ENCODE peak calls at places on chromosomes 13 and 19, in eight cellular contexts. R is HCT116, P is K562, Y is SK-N-SH, D is endothelial cell of umbilical vein, I is H1, O is HepG2, E is GM12878. W is an unnamed sample.

GRCh38 chr19:46727036-46727501 is 10.2 kb upstream of the PRKD2 start:
- DNase-seq in R (no peak), P (no peak), Y (no peak), D (no peak), I (no peak), O (no peak), E (no peak), W (no peak)

GRCh38 chr19:16726916-16727315 is 7.3 kb downstream of the NWD1 start:
- DNase-seq in R (no peak), P (no peak), Y (no peak), D (no peak), I (no peak), O (no peak), E (no peak), W (no peak)

GRCh38 chr19:18865973-18866799 is 29.8 kb downstream of the CERS1 start:
- DNase-seq in R (no peak), P (peak), Y (peak), D (peak), I (no peak), O (peak), E (no peak), W (peak)

GRCh38 chr13:50654341-50654740 is 189.2 kb downstream of the DLEU7 start:
- DNase-seq in R (no peak), P (no peak), Y (no peak), D (no peak), I (no peak), O (no peak), E (no peak), W (no peak)

GRCh38 chr13:21047591-21048282 is 13.6 kb downstream of the LATS2 start:
- DNase-seq in R (no peak), P (no peak), Y (no peak), D (no peak), I (no peak), O (no peak), E (no peak), W (no peak)

GRCh38 chr19:1067341-1068103 is 555 bp downstream of the ARHGAP45 start:
- DNase-seq in R (no peak), P (peak), Y (no peak), D (no peak), I (no peak), O (no peak), E (no peak), W (no peak)

GRCh38 chr19:57152921-57153320 is 7.9 kb upstream of the ZIM3 start:
- DNase-seq in R (no peak), P (no peak), Y (no peak), D (no peak), I (no peak), O (no peak), E (no peak), W (no peak)

GRCh38 chr19:16075430-16076153 is 703 bp upstream of the TPM4 start:
- DNase-seq in R (no peak), P (no peak), Y (no peak), D (no peak), I (no peak), O (no peak), E (no peak), W (no peak)

GRCh38 chr19:2775556-2776430 is 7.3 kb downstream of the SGTA start:
- DNase-seq in R (no peak), P (peak), Y (no peak), D (peak), I (no peak), O (peak), E (no peak), W (no peak)

GRCh38 chr19:40671404-40671803 is 19.0 kb downstream of the NUMBL start:
- DNase-seq in R (no peak), P (no peak), Y (no peak), D (no peak), I (no peak), O (no peak), E (no peak), W (no peak)

GRCh38 chr19:45075215-45076028 is 856 bp downstream of the ZNF296 start:
- DNase-seq in R (peak), P (peak), Y (no peak), D (peak), I (no peak), O (peak), E (peak), W (peak)

GRCh38 chr19:35318679-35319448 is 10.1 kb upstream of the CD22 start:
- DNase-seq in R (peak), P (peak), Y (no peak), D (peak), I (no peak), O (peak), E (no peak), W (no peak)

GRCh38 chr19:41758846-41759245 is 3.5 kb downstream of the CEACAM6 start:
- DNase-seq in R (no peak), P (no peak), Y (no peak), D (no peak), I (no peak), O (no peak), E (no peak), W (no peak)

GRCh38 chr19:41192574-41193419 is at the start of gene CYP2S1:
- DNase-seq in R (peak), P (peak), Y (no peak), D (no peak), I (no peak), O (no peak), E (no peak), W (peak)

GRCh38 chr13:93727301-93728141 is 500.9 kb downstream of the GPC6 start:
- DNase-seq in R (no peak), P (no peak), Y (no peak), D (no peak), I (no peak), O (peak), E (no peak), W (no peak)

GRCh38 chr13:101626925-101627555 is 174.6 kb downstream of the ITGBL1 start:
- DNase-seq in R (no peak), P (no peak), Y (no peak), D (peak), I (no peak), O (no peak), E (peak), W (no peak)

GRCh38 chr13:98103942-98104880 is 38.7 kb upstream of the FARP1 start:
- DNase-seq in R (no peak), P (no peak), Y (peak), D (no peak), I (no peak), O (peak), E (no peak), W (peak)

GRCh38 chr19:23407597-23407996 is 12.3 kb upstream of the ZNF91 start:
- DNase-seq in R (no peak), P (no peak), Y (no peak), D (no peak), I (no peak), O (no peak), E (no peak), W (no peak)

GRCh38 chr19:1449467-1450442 is at the start of gene APC2:
- DNase-seq in R (no peak), P (peak), Y (peak), D (no peak), I (no peak), O (no peak), E (no peak), W (peak)

GRCh38 chr19:39167461-39168257 is 29.1 kb upstream of the NCCRP1 start:
- DNase-seq in R (no peak), P (no peak), Y (no peak), D (no peak), I (no peak), O (no peak), E (no peak), W (peak)

GRCh38 chr19:13597625-13598024 is 91.3 kb upstream of the CACNA1A start:
- DNase-seq in R (peak), P (peak), Y (peak), D (peak), I (no peak), O (peak), E (peak), W (peak)

GRCh38 chr13:106753241-106753640 is 185.3 kb upstream of the ARGLU1 start:
- DNase-seq in R (no peak), P (no peak), Y (no peak), D (peak), I (no peak), O (no peak), E (no peak), W (no peak)

GRCh38 chr19:7230826-7231225 is 63.4 kb downstream of the INSR start:
- DNase-seq in R (no peak), P (no peak), Y (no peak), D (no peak), I (no peak), O (no peak), E (no peak), W (no peak)

GRCh38 chr13:48653074-48654054 is at the start of gene CYSLTR2:
- DNase-seq in R (no peak), P (no peak), Y (peak), D (peak), I (no peak), O (no peak), E (peak), W (peak)

GRCh38 chr19:38434549-38435051 is 1.1 kb downstream of the RYR1 start:
- DNase-seq in R (no peak), P (peak), Y (no peak), D (no peak), I (no peak), O (no peak), E (no peak), W (peak)

GRCh38 chr13:55038230-55038629 is 2009.6 kb downstream of the OLFM4 start:
- DNase-seq in R (no peak), P (no peak), Y (no peak), D (no peak), I (no peak), O (no peak), E (no peak), W (no peak)

GRCh38 chr13:93398167-93398566 is 171.6 kb downstream of the GPC6 start:
- DNase-seq in R (no peak), P (no peak), Y (no peak), D (no peak), I (no peak), O (no peak), E (no peak), W (no peak)

GRCh38 chr13:76708138-76708537 is 178.1 kb downstream of the KCTD12 start:
- DNase-seq in R (no peak), P (no peak), Y (no peak), D (no peak), I (no peak), O (no peak), E (no peak), W (no peak)

GRCh38 chr13:52968074-52968700 is 60.4 kb upstream of the OLFM4 start:
- DNase-seq in R (peak), P (peak), Y (peak), D (peak), I (peak), O (peak), E (peak), W (peak)

GRCh38 chr13:29713841-29714240 is 118.4 kb upstream of the SLC7A1 start:
- DNase-seq in R (peak), P (peak), Y (peak), D (peak), I (no peak), O (no peak), E (no peak), W (peak)

GRCh38 chr19:30020189-30020588 is 78.2 kb downstream of the URI1 start:
- DNase-seq in R (no peak), P (no peak), Y (no peak), D (no peak), I (no peak), O (no peak), E (no peak), W (no peak)

GRCh38 chr19:30023330-30023729 is 81.3 kb downstream of the URI1 start:
- DNase-seq in R (no peak), P (no peak), Y (no peak), D (no peak), I (no peak), O (no peak), E (no peak), W (no peak)

GRCh38 chr19:30026933-30027332 is 84.9 kb downstream of the URI1 start:
- DNase-seq in R (no peak), P (no peak), Y (no peak), D (no peak), I (no peak), O (no peak), E (no peak), W (no peak)

GRCh38 chr19:30022659-30023058 is 80.6 kb downstream of the URI1 start:
- DNase-seq in R (no peak), P (no peak), Y (no peak), D (no peak), I (no peak), O (no peak), E (no peak), W (no peak)

GRCh38 chr19:30024091-30024490 is 82.1 kb downstream of the URI1 start:
- DNase-seq in R (no peak), P (no peak), Y (no peak), D (no peak), I (no peak), O (no peak), E (no peak), W (no peak)
- H3K4me2 ChIP-seq in R (no peak), P (no peak), Y (no peak), D (no peak), I (no peak), O (no peak), E (no peak), W (no peak)

DNA sequence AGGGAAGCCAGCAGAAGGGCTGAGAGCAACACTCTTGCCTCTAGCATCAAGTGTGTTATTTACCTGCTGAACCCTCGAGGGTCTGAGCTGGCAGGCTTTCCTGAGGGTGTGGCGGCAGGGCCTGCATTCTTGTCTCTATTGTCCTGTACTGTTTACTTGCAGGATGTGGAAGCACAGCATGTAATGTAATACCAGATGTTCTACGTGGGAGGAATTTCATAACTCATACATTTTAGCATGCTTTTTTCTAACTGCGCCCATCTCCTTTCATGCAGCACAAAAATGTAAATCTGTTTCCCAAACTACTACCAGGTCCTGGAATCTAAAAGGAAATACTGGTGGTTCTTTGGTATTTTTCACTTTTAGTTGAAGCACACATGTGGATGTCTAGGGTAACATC is 153.1 kb downstream of the RGCC start:
- DNase-seq in R (no peak), P (no peak), Y (no peak), D (peak), I (no peak), O (peak), E (no peak), W (no peak)
- H3K27ac ChIP-seq in R (no peak), P (no peak), Y (peak), D (peak), I (no peak), O (no peak), E (no peak), W (no peak)

DNA sequence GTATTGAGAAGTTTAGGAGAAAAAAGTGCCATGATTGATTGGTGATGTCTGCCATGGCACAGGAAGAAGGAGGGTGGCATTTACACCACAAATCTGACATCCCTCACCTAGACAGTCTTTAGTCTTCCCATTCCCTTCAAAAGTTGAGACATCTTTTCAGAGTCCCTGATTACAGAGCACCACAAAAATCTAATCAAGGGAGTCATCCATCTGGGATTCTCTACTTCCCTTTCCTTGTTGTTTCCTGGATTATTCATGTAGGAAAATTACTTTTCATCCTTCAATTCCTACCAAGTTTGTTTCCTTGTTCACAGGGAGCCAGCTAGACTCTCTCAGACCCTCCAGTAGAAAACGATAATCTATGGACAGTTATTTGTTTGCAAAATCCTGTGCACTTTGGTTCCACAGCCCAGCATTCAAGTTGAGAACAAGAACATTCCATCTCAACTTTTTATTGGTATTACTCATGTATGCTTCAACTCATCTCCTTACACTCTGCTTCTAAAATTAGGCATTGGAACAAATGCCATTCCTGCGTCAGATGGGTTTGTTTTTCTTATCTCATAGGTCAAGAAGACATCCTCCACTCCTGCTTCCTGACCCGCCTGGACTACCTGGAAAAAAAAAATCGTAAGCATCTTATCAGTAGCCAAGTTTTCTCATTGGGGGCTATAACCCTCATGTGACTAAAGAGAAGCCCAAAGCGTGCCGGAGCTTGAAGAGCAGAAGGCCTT is 259.9 kb downstream of the FOXO1 start:
- DNase-seq in R (peak), P (no peak), Y (no peak), D (peak), I (no peak), O (peak), E (no peak), W (no peak)
- TF ChIP-seq POLR2AphosphoS5 in R (no peak), P (no peak), Y (no peak), D (no peak), I (no peak), O (no peak), E (no peak), W (no peak)

GRCh38 chr19:4454952-4455738 is 2.4 kb downstream of the UBXN6 start:
- DNase-seq in R (no peak), P (peak), Y (no peak), D (no peak), I (no peak), O (no peak), E (no peak), W (no peak)

GRCh38 chr19:4456566-4456842 is 1.1 kb downstream of the UBXN6 start:
- DNase-seq in R (no peak), P (no peak), Y (peak), D (peak), I (no peak), O (no peak), E (no peak), W (no peak)

GRCh38 chr19:4453232-4454179 is 4.1 kb downstream of the UBXN6 start:
- DNase-seq in R (no peak), P (no peak), Y (peak), D (no peak), I (no peak), O (no peak), E (no peak), W (no peak)

GRCh38 chr19:4455742-4456565 is 1.6 kb downstream of the UBXN6 start:
- DNase-seq in R (no peak), P (peak), Y (peak), D (no peak), I (no peak), O (peak), E (no peak), W (no peak)

GRCh38 chr19:4454621-4454951 is 3.0 kb downstream of the UBXN6 start:
- DNase-seq in R (no peak), P (no peak), Y (no peak), D (no peak), I (no peak), O (no peak), E (no peak), W (no peak)
- H3K4me2 ChIP-seq in R (no peak), P (peak), Y (no peak), D (no peak), I (no peak), O (no peak), E (no peak), W (no peak)